ENCODE peak calls at places on chromosomes 11 and 22, in five cellular contexts. O is PC-3, M is kidney epithelial cell, E is BE2C, Z is colonic mucosa. S is an unnamed sample.

GRCh38 chr11:12748561-12748960 is 74.3 kb downstream of the TEAD1 start:
- DNase-seq in O (no peak), E (no peak), M (no peak), Z (no peak), S (no peak)

GRCh38 chr22:33014621-33015020 is 43.6 kb downstream of the SYN3 start:
- DNase-seq in Z (no peak), E (no peak), O (no peak), M (no peak), S (no peak)

GRCh38 chr11:46099973-46100335 is 21.3 kb downstream of the PHF21A start:
- DNase-seq in E (no peak), O (no peak), M (no peak), Z (no peak), S (no peak)

GRCh38 chr22:26464312-26464711 is 19.3 kb downstream of the HPS4 start:
- DNase-seq in E (no peak), O (no peak), Z (no peak), M (no peak), S (peak)

GRCh38 chr11:97740783-97741151 is 1280.0 kb upstream of the CNTN5 start:
- DNase-seq in M (no peak), E (no peak), Z (no peak), O (no peak), S (no peak)

GRCh38 chr11:7268727-7269126 is 17.0 kb downstream of the SYT9 start:
- DNase-seq in Z (no peak), O (no peak), E (no peak), M (no peak), S (no peak)

GRCh38 chr11:103832762-103833161 is 203.7 kb upstream of the DDI1 start:
- DNase-seq in O (no peak), M (no peak), E (no peak), Z (no peak), S (no peak)

GRCh38 chr22:46361861-46362220 is 26.3 kb downstream of the TRMU start:
- DNase-seq in Z (no peak), M (no peak), O (no peak), E (no peak), S (no peak)

GRCh38 chr22:43273902-43274484 is 69.2 kb downstream of the SCUBE1 start:
- DNase-seq in M (no peak), O (peak), E (peak), Z (no peak), S (no peak)

GRCh38 chr11:34606326-34607120 is 14.4 kb upstream of the EHF start:
- DNase-seq in O (no peak), E (no peak), Z (no peak), M (no peak), S (no peak)

GRCh38 chr11:96061730-96062524 is 138.0 kb upstream of the MTMR2 start:
- DNase-seq in M (no peak), E (no peak), O (peak), Z (no peak), S (peak)

GRCh38 chr11:5226732-5227327 is at the start of gene HBB:
- DNase-seq in Z (peak), O (no peak), M (no peak), E (no peak), S (no peak)

GRCh38 chr11:117851852-117852251 is 24.6 kb downstream of the FXYD6 start:
- DNase-seq in O (no peak), E (no peak), M (no peak), Z (peak), S (no peak)

GRCh38 chr11:34650528-34650927 is 29.6 kb downstream of the EHF start:
- DNase-seq in O (no peak), E (no peak), M (no peak), Z (no peak), S (no peak)

GRCh38 chr11:57460017-57460755 is at the start of gene RTN4RL2:
- DNase-seq in E (peak), M (no peak), Z (peak), O (peak), S (no peak)

GRCh38 chr11:27319065-27319464 is 44.0 kb downstream of the CCDC34 start:
- DNase-seq in O (peak), Z (no peak), M (peak), E (no peak), S (peak)

GRCh38 chr22:44205713-44206645 is 25.3 kb downstream of the PARVG start:
- DNase-seq in O (no peak), E (no peak), M (no peak), Z (no peak), S (no peak)

GRCh38 chr11:117510646-117511045 is 183.0 kb downstream of the CEP164 start:
- DNase-seq in E (no peak), O (no peak), M (no peak), Z (no peak), S (no peak)

GRCh38 chr11:96074551-96075309 is 150.8 kb upstream of the MTMR2 start:
- DNase-seq in E (peak), M (no peak), O (no peak), Z (no peak), S (no peak)

GRCh38 chr11:23398052-23398451 is 537.8 kb upstream of the CCDC179 start:
- DNase-seq in E (no peak), M (no peak), Z (no peak), O (no peak), S (no peak)

GRCh38 chr11:59614277-59615131 is 1.1 kb downstream of the OSBP start:
- DNase-seq in E (no peak), O (peak), M (no peak), Z (no peak), S (no peak)

GRCh38 chr11:131977231-131977630 is 606.8 kb downstream of the NTM start:
- DNase-seq in E (no peak), M (peak), O (peak), Z (no peak), S (no peak)

GRCh38 chr11:22903782-22904181 is 43.5 kb upstream of the CCDC179 start:
- DNase-seq in Z (no peak), O (no peak), E (no peak), M (no peak), S (no peak)

GRCh38 chr11:66313321-66314185 is 3.3 kb downstream of the CD248 start:
- DNase-seq in O (no peak), Z (no peak), E (peak), M (no peak), S (no peak)

GRCh38 chr11:72763823-72764222 is 11.6 kb upstream of the ARAP1 start:
- DNase-seq in M (no peak), E (no peak), O (no peak), Z (no peak), S (no peak)

GRCh38 chr22:49147617-49148175 is 680.0 kb downstream of the BRD1 start:
- DNase-seq in E (no peak), Z (no peak), M (no peak), O (no peak), S (no peak)

GRCh38 chr11:119380816-119381185 is 689 bp downstream of the USP2 start:
- DNase-seq in Z (no peak), M (no peak), O (no peak), E (no peak), S (no peak)

GRCh38 chr11:119384332-119384731 is 2.8 kb upstream of the USP2 start:
- DNase-seq in E (no peak), M (no peak), Z (no peak), O (no peak), S (no peak)

GRCh38 chr11:119381186-119381988 is at the start of gene USP2:
- DNase-seq in M (peak), E (peak), O (peak), Z (peak), S (peak)

GRCh38 chr11:119380160-119380815 is 1.2 kb downstream of the USP2 start:
- DNase-seq in O (no peak), M (no peak), Z (no peak), E (no peak), S (no peak)

DNA sequence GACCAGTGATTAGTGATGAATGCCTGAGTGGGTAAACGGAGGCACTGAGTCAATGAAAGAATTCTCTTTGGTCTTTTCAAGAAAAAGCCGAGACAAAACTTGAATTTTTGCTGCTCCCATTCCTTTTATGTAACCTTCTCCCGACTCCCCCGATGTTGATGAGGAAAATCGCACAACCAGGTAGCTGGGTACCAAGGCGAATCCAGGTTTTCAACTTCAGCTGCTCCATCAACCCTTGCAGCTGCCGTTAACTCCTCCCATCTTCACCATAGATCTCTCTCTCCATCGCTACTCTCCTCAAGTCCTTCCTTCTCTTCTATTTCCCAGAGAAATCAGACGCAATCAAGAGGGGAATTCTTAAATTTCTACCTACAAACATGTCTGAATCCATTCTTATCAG is 611 bp upstream of the USP2 start:
- DNase-seq in E (no peak), Z (no peak), O (no peak), M (no peak), S (no peak)
- H3K4me3 ChIP-seq in E (peak), Z (peak), O (peak), M (peak), S (peak)

GRCh38 chr11:32288276-32288675 is 147.1 kb downstream of the WT1 start:
- DNase-seq in M (no peak), Z (no peak), O (no peak), E (peak), S (no peak)
- TF ChIP-seq CTCF in M (peak), Z (no peak), O (peak), E (peak), S (no peak)

GRCh38 chr22:36507518-36508010 is 724 bp upstream of the FOXRED2 start:
- DNase-seq in M (no peak), O (no peak), E (no peak), Z (no peak), S (no peak)
- H3K4me3 ChIP-seq in M (no peak), O (no peak), E (peak), Z (peak), S (no peak)

GRCh38 chr11:44104472-44105294 is 9.2 kb downstream of the EXT2 start:
- DNase-seq in Z (no peak), E (no peak), M (no peak), O (peak), S (no peak)
- TF ChIP-seq CTCF in Z (no peak), E (peak), M (peak), O (peak), S (peak)

GRCh38 chr22:19715286-19715939 is 1.1 kb downstream of the SEPTIN5 start:
- DNase-seq in O (no peak), E (no peak), M (no peak), Z (no peak), S (no peak)
- H3K4me3 ChIP-seq in O (peak), E (peak), M (no peak), Z (no peak), S (peak)

DNA sequence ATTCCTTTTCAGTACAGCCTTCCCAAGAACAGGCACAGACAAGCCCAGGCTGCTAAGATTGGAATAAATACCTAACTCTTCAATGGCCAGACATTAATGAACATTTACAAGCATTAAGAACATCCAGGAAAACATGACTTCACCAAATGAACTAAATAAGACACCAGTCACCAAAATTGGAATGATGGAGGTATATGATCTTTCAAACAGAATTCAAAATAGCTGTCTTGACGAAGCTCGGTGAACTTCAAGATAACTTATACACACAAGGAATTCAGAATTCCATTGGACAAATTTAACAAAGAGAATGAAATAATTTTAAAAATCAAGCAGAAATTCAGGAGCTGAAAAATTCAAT is 16.4 kb upstream of the DDX10 start:
- DNase-seq in M (no peak), O (no peak), Z (no peak), E (no peak), S (no peak)
- TF ChIP-seq CTCF in M (no peak), O (no peak), Z (no peak), E (no peak), S (no peak)

GRCh38 chr11:110130642-110131238 is 37.5 kb downstream of the ZC3H12C start:
- DNase-seq in O (no peak), M (peak), E (peak), Z (peak), S (no peak)

GRCh38 chr11:110126936-110127335 is 33.7 kb downstream of the ZC3H12C start:
- DNase-seq in Z (no peak), M (no peak), E (no peak), O (no peak), S (no peak)

GRCh38 chr11:110125632-110126031 is 32.4 kb downstream of the ZC3H12C start:
- DNase-seq in E (no peak), O (no peak), Z (no peak), M (peak), S (no peak)

GRCh38 chr11:110131386-110132123 is 38.4 kb downstream of the ZC3H12C start:
- DNase-seq in O (no peak), E (peak), Z (no peak), M (no peak), S (no peak)

GRCh38 chr11:110128161-110128560 is 35.0 kb downstream of the ZC3H12C start:
- DNase-seq in E (no peak), Z (no peak), M (no peak), O (no peak), S (peak)
- H3K4me3 ChIP-seq in E (no peak), Z (no peak), M (no peak), O (no peak), S (no peak)

GRCh38 chr11:3226846-3227567 is 5.2 kb downstream of the MRGPRE start:
- DNase-seq in E (no peak), O (no peak), M (no peak), Z (no peak), S (no peak)
- TF ChIP-seq CTCF in E (no peak), O (no peak), M (no peak), Z (no peak), S (no peak)